ENCODE peak calls at places on chromosome 20, in eight cellular contexts. One of them, this sample, is unnamed.

GRCh38 chr20:13788167-13788834 is 3.5 kb downstream of the NDUFAF5 start:
- DNase-seq in stimulated activated CD8-positive, alpha-beta memory T cell treated with anti-CD3 and anti-CD28 coated beads, Interleukin-2, amount 100 ng/mL, for 1 hour: no peak
- DNase-seq in NCI-H526: peak; percentile 81
- DNase-seq in non-pigmented ciliary epithelial cell: no peak
- DNase-seq in SK-N-SH: peak; percentile 58
- DNase-seq in nucleus accumbens: no peak
- DNase-seq in H4: peak; percentile 68
- DNase-seq in cardiac fibroblast: peak; percentile 71
- DNase-seq in this sample: peak; percentile 55

GRCh38 chr20:61041481-61041880 is 210.6 kb upstream of the CDH4 start:
- DNase-seq in cardiac fibroblast: no peak
- DNase-seq in non-pigmented ciliary epithelial cell: no peak
- DNase-seq in NCI-H526: no peak
- DNase-seq in stimulated activated CD8-positive, alpha-beta memory T cell treated with anti-CD3 and anti-CD28 coated beads, Interleukin-2, amount 100 ng/mL, for 1 hour: no peak
- DNase-seq in SK-N-SH: no peak
- DNase-seq in nucleus accumbens: no peak
- DNase-seq in H4: no peak
- DNase-seq in this sample: no peak

GRCh38 chr20:36463212-36464061 is 77.9 kb upstream of the MYL9 start:
- DNase-seq in non-pigmented ciliary epithelial cell: no peak
- DNase-seq in SK-N-SH: no peak
- DNase-seq in H4: no peak
- DNase-seq in cardiac fibroblast: no peak
- DNase-seq in NCI-H526: peak; percentile 36
- DNase-seq in stimulated activated CD8-positive, alpha-beta memory T cell treated with anti-CD3 and anti-CD28 coated beads, Interleukin-2, amount 100 ng/mL, for 1 hour: no peak
- DNase-seq in nucleus accumbens: no peak
- DNase-seq in this sample: no peak

GRCh38 chr20:17635320-17635673 is 46.7 kb downstream of the RRBP1 start:
- DNase-seq in H4: no peak
- DNase-seq in cardiac fibroblast: no peak
- DNase-seq in non-pigmented ciliary epithelial cell: no peak
- DNase-seq in nucleus accumbens: no peak
- DNase-seq in SK-N-SH: no peak
- DNase-seq in stimulated activated CD8-positive, alpha-beta memory T cell treated with anti-CD3 and anti-CD28 coated beads, Interleukin-2, amount 100 ng/mL, for 1 hour: no peak
- DNase-seq in NCI-H526: no peak
- DNase-seq in this sample: no peak

GRCh38 chr20:22584630-22584921 is 204 bp upstream of the FOXA2 start:
- DNase-seq in cardiac fibroblast: no peak
- DNase-seq in stimulated activated CD8-positive, alpha-beta memory T cell treated with anti-CD3 and anti-CD28 coated beads, Interleukin-2, amount 100 ng/mL, for 1 hour: no peak
- DNase-seq in non-pigmented ciliary epithelial cell: no peak
- DNase-seq in H4: no peak
- DNase-seq in SK-N-SH: no peak
- DNase-seq in NCI-H526: peak; percentile 83
- DNase-seq in nucleus accumbens: no peak
- DNase-seq in this sample: no peak

GRCh38 chr20:25274891-25275812 is 27.3 kb downstream of the PYGB start:
- DNase-seq in SK-N-SH: no peak
- DNase-seq in H4: no peak
- DNase-seq in stimulated activated CD8-positive, alpha-beta memory T cell treated with anti-CD3 and anti-CD28 coated beads, Interleukin-2, amount 100 ng/mL, for 1 hour: no peak
- DNase-seq in nucleus accumbens: no peak
- DNase-seq in non-pigmented ciliary epithelial cell: no peak
- DNase-seq in cardiac fibroblast: no peak
- DNase-seq in NCI-H526: no peak
- DNase-seq in this sample: no peak

GRCh38 chr20:54479138-54479906 is 3.9 kb downstream of the DOK5 start:
- DNase-seq in nucleus accumbens: no peak
- DNase-seq in H4: no peak
- DNase-seq in SK-N-SH: peak; percentile 8
- DNase-seq in NCI-H526: peak; percentile 32
- DNase-seq in stimulated activated CD8-positive, alpha-beta memory T cell treated with anti-CD3 and anti-CD28 coated beads, Interleukin-2, amount 100 ng/mL, for 1 hour: no peak
- DNase-seq in cardiac fibroblast: no peak
- DNase-seq in non-pigmented ciliary epithelial cell: no peak
- DNase-seq in this sample: no peak

GRCh38 chr20:21391495-21392298 is 5.6 kb downstream of the NKX2-4 start:
- DNase-seq in cardiac fibroblast: no peak
- DNase-seq in non-pigmented ciliary epithelial cell: no peak
- DNase-seq in stimulated activated CD8-positive, alpha-beta memory T cell treated with anti-CD3 and anti-CD28 coated beads, Interleukin-2, amount 100 ng/mL, for 1 hour: no peak
- DNase-seq in nucleus accumbens: no peak
- DNase-seq in SK-N-SH: peak; percentile 36
- DNase-seq in NCI-H526: peak; percentile 43
- DNase-seq in H4: no peak
- DNase-seq in this sample: no peak

GRCh38 chr20:57148266-57148665 is 118.2 kb downstream of the BMP7 start:
- DNase-seq in stimulated activated CD8-positive, alpha-beta memory T cell treated with anti-CD3 and anti-CD28 coated beads, Interleukin-2, amount 100 ng/mL, for 1 hour: no peak
- DNase-seq in SK-N-SH: no peak
- DNase-seq in nucleus accumbens: no peak
- DNase-seq in NCI-H526: no peak
- DNase-seq in non-pigmented ciliary epithelial cell: no peak
- DNase-seq in H4: no peak
- DNase-seq in cardiac fibroblast: no peak
- DNase-seq in this sample: no peak

GRCh38 chr20:1474817-1475603 is 8.4 kb upstream of the NSFL1C start:
- DNase-seq in nucleus accumbens: no peak
- DNase-seq in stimulated activated CD8-positive, alpha-beta memory T cell treated with anti-CD3 and anti-CD28 coated beads, Interleukin-2, amount 100 ng/mL, for 1 hour: no peak
- DNase-seq in non-pigmented ciliary epithelial cell: no peak
- DNase-seq in SK-N-SH: no peak
- DNase-seq in cardiac fibroblast: no peak
- DNase-seq in NCI-H526: peak; percentile 59
- DNase-seq in H4: no peak
- DNase-seq in this sample: no peak

GRCh38 chr20:4749326-4749725 is 27.6 kb downstream of the PRND start:
- DNase-seq in NCI-H526: no peak
- DNase-seq in stimulated activated CD8-positive, alpha-beta memory T cell treated with anti-CD3 and anti-CD28 coated beads, Interleukin-2, amount 100 ng/mL, for 1 hour: no peak
- DNase-seq in non-pigmented ciliary epithelial cell: no peak
- DNase-seq in H4: no peak
- DNase-seq in cardiac fibroblast: no peak
- DNase-seq in nucleus accumbens: no peak
- DNase-seq in SK-N-SH: no peak
- DNase-seq in this sample: no peak

This sample was measured in AG20443.